ENCODE peak calls at places on chromosome 6, in four cellular contexts. D is SW 1271, W is activated gamma-delta T cell treated with Interleukin-2 at 50 U/mL for 16 hours, B is NB4. E is an unnamed sample.

GRCh38 chr6:49003348-49003747 is 459.7 kb downstream of the MMUT start:
- DNase-seq in D (no peak), W (no peak), B (no peak), E (no peak)

GRCh38 chr6:112470950-112471349 is 123.8 kb downstream of the RFPL4B start:
- DNase-seq in D (no peak), W (no peak), B (no peak), E (no peak)

GRCh38 chr6:13260831-13261230 is 67.5 kb downstream of the TBC1D7 start:
- DNase-seq in D (no peak), W (no peak), B (no peak), E (no peak)

GRCh38 chr6:30171677-30172471 is 8.5 kb downstream of the TRIM15 start:
- DNase-seq in D (no peak), W (no peak), B (peak), E (no peak)

GRCh38 chr6:32852018-32852843 is 1.3 kb downstream of the TAP1 start:
- DNase-seq in D (no peak), W (no peak), B (peak), E (peak)

GRCh38 chr6:89970609-89971337 is 76.5 kb downstream of the GJA10 start:
- DNase-seq in D (no peak), W (no peak), B (peak), E (no peak)

GRCh38 chr6:31821301-31822037 is 6.1 kb upstream of the HSPA1B start:
- DNase-seq in D (no peak), W (peak), B (peak), E (peak)

GRCh38 chr6:3247255-3248146 is 11.2 kb upstream of the PSMG4 start:
- DNase-seq in D (no peak), W (no peak), B (peak), E (no peak)